ENCODE peak calls at places on chromosomes 5 and 9, in ten cellular contexts. A is HT1080; R is Calu3; X is hepatocyte; N is stimulated activated CD4-positive, alpha-beta T cell treated with anti-CD3 and anti-CD28 coated beads, TNF-alpha, amount 100 ng/mL, for 1 hour; O is neural crest cell; T is BE2C; B is EL; V is stimulated activated naive CD4-positive, alpha-beta T cell; H is GM12865. F is an unnamed sample.
A peak's percentile ranks its signal among the peaks of the same experiment; 100 is the strongest.

GRCh38 chr5:58184910-58185309 is 275.0 kb downstream of the PLK2 start:
- DNase-seq in T (no peak), R (no peak), V (no peak), B (peak; percentile 79), O (no peak), H (no peak), N (no peak), X (no peak), A (peak; percentile 76), F (no peak)

GRCh38 chr5:65946198-65946745 is 19.9 kb downstream of the ERBIN start:
- DNase-seq in V (no peak), R (no peak), N (no peak), T (no peak), B (peak; percentile 44), X (no peak), A (no peak), O (no peak), H (no peak), F (no peak)

GRCh38 chr5:38845555-38846378 is at the start of gene OSMR:
- DNase-seq in A (peak; percentile 97), V (no peak), B (peak; percentile 99), T (no peak), N (no peak), H (no peak), O (peak; percentile 32), X (peak; percentile 89), R (peak; percentile 93), F (no peak)

GRCh38 chr5:109936996-109937395 is 247.3 kb downstream of the MAN2A1 start:
- DNase-seq in T (no peak), O (no peak), A (no peak), R (no peak), X (no peak), V (no peak), B (no peak), H (peak; percentile 73), N (no peak), F (no peak)

GRCh38 chr5:129836321-129836720 is 67.9 kb upstream of the CHSY3 start:
- DNase-seq in T (no peak), B (no peak), V (no peak), H (no peak), N (no peak), R (no peak), O (no peak), A (no peak), X (no peak), F (no peak)

GRCh38 chr5:75681125-75681830 is 36.0 kb downstream of the POC5 start:
- DNase-seq in T (no peak), O (no peak), A (peak; percentile 32), H (peak; percentile 44), N (no peak), R (no peak), V (peak; percentile 11), X (peak; percentile 49), B (peak; percentile 69), F (no peak)

GRCh38 chr9:113210815-113211214 is 10.3 kb downstream of the FKBP15 start:
- DNase-seq in B (no peak), H (no peak), T (no peak), V (no peak), X (no peak), R (no peak), A (no peak), N (no peak), O (no peak), F (no peak)

GRCh38 chr5:142425286-142426065 is 100.7 kb upstream of the SPRY4 start:
- DNase-seq in B (no peak), H (no peak), N (no peak), X (no peak), O (no peak), V (no peak), T (no peak), A (no peak), R (no peak), F (no peak)

GRCh38 chr9:117777823-117778222 is 73.6 kb downstream of the TLR4 start:
- DNase-seq in H (peak; percentile 33), A (no peak), T (no peak), N (no peak), O (no peak), B (no peak), V (no peak), X (no peak), R (no peak), F (no peak)

GRCh38 chr5:175738595-175739133 is 80.8 kb downstream of the HRH2 start:
- DNase-seq in V (no peak), N (no peak), R (no peak), A (no peak), H (no peak), X (no peak), T (no peak), B (no peak), O (no peak), F (no peak)

GRCh38 chr5:114438471-114438870 is 76.6 kb downstream of the KCNN2 start:
- DNase-seq in R (no peak), A (no peak), N (no peak), T (no peak), H (no peak), V (no peak), O (no peak), X (no peak), B (peak; percentile 1), F (no peak)

GRCh38 chr5:103962023-103962422 is 399.4 kb upstream of the NUDT12 start:
- DNase-seq in N (no peak), T (no peak), B (no peak), X (no peak), O (no peak), A (peak; percentile 37), R (no peak), V (no peak), H (no peak), F (no peak)

GRCh38 chr5:169710675-169711074 is 73.6 kb downstream of the DOCK2 start:
- DNase-seq in N (no peak), H (no peak), B (no peak), X (no peak), R (no peak), V (no peak), T (no peak), O (no peak), A (no peak), F (no peak)

GRCh38 chr5:93092349-93093105 is 488.5 kb downstream of the NR2F1-AS1 start:
- DNase-seq in V (no peak), O (no peak), T (no peak), N (no peak), A (peak; percentile 44), H (no peak), R (no peak), X (no peak), B (peak; percentile 42), F (no peak)

GRCh38 chr5:16529319-16529718 is 63.7 kb upstream of the ZNF622 start:
- DNase-seq in V (no peak), N (no peak), B (no peak), H (no peak), A (no peak), O (no peak), T (no peak), X (peak; percentile 30), R (no peak), F (no peak)

GRCh38 chr9:16367605-16368424 is 502.7 kb downstream of the BNC2 start:
- DNase-seq in X (no peak), N (no peak), R (no peak), T (no peak), A (peak; percentile 13), B (peak; percentile 94), V (no peak), H (no peak), O (no peak), F (no peak)

GRCh38 chr9:77649109-77649812 is 1.1 kb upstream of the GNA14 start:
- DNase-seq in H (no peak), B (peak; percentile 38), O (no peak), N (no peak), V (no peak), R (no peak), T (no peak), A (no peak), X (no peak), F (no peak)

GRCh38 chr9:118215544-118215943 is 511.3 kb downstream of the TLR4 start:
- DNase-seq in O (no peak), V (no peak), R (no peak), X (peak; percentile 30), T (no peak), N (no peak), A (no peak), H (no peak), B (no peak), F (no peak)

GRCh38 chr5:73218552-73219171 is 45.7 kb downstream of the TMEM174 start:
- DNase-seq in R (peak; percentile 42), O (no peak), N (no peak), X (peak; percentile 42), A (peak; percentile 56), H (no peak), B (peak; percentile 62), V (no peak), T (no peak), F (no peak)

GRCh38 chr9:36974731-36975130 is 59.3 kb downstream of the PAX5 start:
- DNase-seq in H (no peak), V (no peak), O (no peak), T (no peak), N (no peak), B (no peak), A (no peak), X (no peak), R (no peak), F (no peak)

GRCh38 chr9:11874414-11874813 is 818.8 kb upstream of the TYRP1 start:
- DNase-seq in B (no peak), V (no peak), X (no peak), N (no peak), A (no peak), O (no peak), H (no peak), T (no peak), R (no peak), F (no peak)

GRCh38 chr5:39376293-39376714 is 12.0 kb upstream of the C9 start:
- DNase-seq in O (peak; percentile 47), N (no peak), R (peak; percentile 64), B (peak; percentile 62), H (peak; percentile 59), A (peak; percentile 61), T (peak; percentile 34), V (peak; percentile 21), X (peak; percentile 69), F (no peak)

GRCh38 chr5:80437326-80437725 is 29.5 kb downstream of the ZFYVE16 start:
- DNase-seq in A (no peak), X (no peak), B (no peak), H (no peak), N (no peak), R (no peak), T (no peak), O (no peak), V (no peak), F (no peak)

GRCh38 chr5:148841519-148841918 is 15.1 kb downstream of the ADRB2 start:
- DNase-seq in R (no peak), T (no peak), V (no peak), N (no peak), H (no peak), O (no peak), A (no peak), B (no peak), X (no peak), F (no peak)

GRCh38 chr9:38651400-38652042 is 31.1 kb upstream of the ANKRD18A start:
- DNase-seq in R (no peak), T (no peak), N (no peak), B (no peak), A (no peak), O (no peak), H (peak; percentile 27), X (no peak), V (no peak), F (no peak)

GRCh38 chr9:78436873-78437272 is 139.9 kb downstream of the PSAT1 start:
- DNase-seq in X (no peak), H (no peak), T (no peak), B (no peak), A (no peak), V (no peak), O (no peak), N (no peak), R (no peak), F (no peak)

GRCh38 chr5:6135977-6136376 is 242.4 kb downstream of the MED10 start:
- DNase-seq in B (no peak), A (no peak), O (no peak), X (no peak), N (no peak), T (no peak), V (no peak), H (peak; percentile 2), R (no peak), F (no peak)

GRCh38 chr5:139912804-139913203 is 117.2 kb downstream of the PSD2 start:
- DNase-seq in X (peak; percentile 41), A (no peak), H (no peak), R (no peak), V (no peak), N (no peak), T (peak; percentile 61), O (no peak), B (no peak), F (no peak)